ENCODE peak calls at places on chromosomes 3 and 15, in five cellular contexts. C is progenitor cell of endocrine pancreas, J is fibroblast of the aortic adventitia, U is sigmoid colon, D is NB4. G is an unnamed sample.

GRCh38 chr3:141385386-141386079 is 17.2 kb downstream of the ZBTB38 start:
- DNase-seq in D (no peak), C (no peak), U (no peak), J (peak; percentile 58), G (peak; percentile 55)

GRCh38 chr3:114878119-114878839 is 268.8 kb downstream of the ZBTB20 start:
- DNase-seq in U (no peak), J (peak; percentile 20), D (no peak), C (no peak), G (peak; percentile 8)

GRCh38 chr3:139534992-139535879 is 4.3 kb downstream of the RBP1 start:
- DNase-seq in U (peak; percentile 71), J (peak; percentile 97), C (no peak), D (no peak), G (peak; percentile 11)

GRCh38 chr15:41501191-41501917 is 7.7 kb downstream of the ITPKA start:
- DNase-seq in C (no peak), U (no peak), D (peak; percentile 71), J (no peak), G (no peak)

GRCh38 chr3:188037116-188037718 is 116.7 kb upstream of the LPP start:
- DNase-seq in C (no peak), J (peak; percentile 55), D (no peak), U (no peak), G (peak; percentile 48)

GRCh38 chr3:8722808-8723207 is 10.8 kb upstream of the CAV3 start:
- DNase-seq in U (no peak), D (no peak), J (no peak), C (no peak), G (no peak)

GRCh38 chr3:122948398-122948797 is 79.2 kb downstream of the SEMA5B start:
- DNase-seq in D (peak; percentile 11), J (no peak), C (no peak), U (no peak), G (no peak)

GRCh38 chr3:184889312-184889904 is 77.4 kb downstream of the VPS8 start:
- DNase-seq in J (no peak), U (no peak), C (no peak), D (no peak), G (no peak)

GRCh38 chr15:64699767-64700388 is 75.5 kb downstream of the RBPMS2 start:
- DNase-seq in C (no peak), D (no peak), U (no peak), J (peak; percentile 73), G (peak; percentile 39)

GRCh38 chr3:190862209-190863118 is at the start of gene GMNC:
- DNase-seq in C (peak; percentile 57), D (no peak), J (peak; percentile 56), U (peak; percentile 89), G (peak; percentile 54)

GRCh38 chr3:69013256-69014021 is at the start of gene EOGT:
- DNase-seq in U (peak; percentile 94), D (peak; percentile 84), C (peak; percentile 85), J (peak; percentile 78), G (peak; percentile 86)

GRCh38 chr3:94307588-94307987 is 244.7 kb downstream of the NSUN3 start:
- DNase-seq in D (no peak), U (no peak), J (no peak), C (no peak), G (no peak)

GRCh38 chr3:190092250-190092649 is 28.4 kb downstream of the P3H2 start:
- DNase-seq in U (no peak), C (no peak), J (peak; percentile 73), D (peak; percentile 6), G (peak; percentile 70)

GRCh38 chr15:90664650-90665287 is 52.4 kb upstream of the BLM start:
- DNase-seq in D (peak; percentile 80), C (no peak), J (peak; percentile 52), U (peak; percentile 75), G (peak; percentile 50)

GRCh38 chr15:71820127-71820526 is 9.8 kb downstream of the NR2E3 start:
- DNase-seq in C (no peak), U (no peak), D (no peak), J (no peak), G (no peak)

GRCh38 chr3:181694805-181695660 is 16.7 kb upstream of the SOX2 start:
- DNase-seq in D (no peak), U (peak; percentile 78), C (no peak), J (peak; percentile 27), G (no peak)
- TF ChIP-seq CTCF in D (no peak), U (no peak), C (peak; percentile 18), J (peak; percentile 22), G (no peak)

DNA sequence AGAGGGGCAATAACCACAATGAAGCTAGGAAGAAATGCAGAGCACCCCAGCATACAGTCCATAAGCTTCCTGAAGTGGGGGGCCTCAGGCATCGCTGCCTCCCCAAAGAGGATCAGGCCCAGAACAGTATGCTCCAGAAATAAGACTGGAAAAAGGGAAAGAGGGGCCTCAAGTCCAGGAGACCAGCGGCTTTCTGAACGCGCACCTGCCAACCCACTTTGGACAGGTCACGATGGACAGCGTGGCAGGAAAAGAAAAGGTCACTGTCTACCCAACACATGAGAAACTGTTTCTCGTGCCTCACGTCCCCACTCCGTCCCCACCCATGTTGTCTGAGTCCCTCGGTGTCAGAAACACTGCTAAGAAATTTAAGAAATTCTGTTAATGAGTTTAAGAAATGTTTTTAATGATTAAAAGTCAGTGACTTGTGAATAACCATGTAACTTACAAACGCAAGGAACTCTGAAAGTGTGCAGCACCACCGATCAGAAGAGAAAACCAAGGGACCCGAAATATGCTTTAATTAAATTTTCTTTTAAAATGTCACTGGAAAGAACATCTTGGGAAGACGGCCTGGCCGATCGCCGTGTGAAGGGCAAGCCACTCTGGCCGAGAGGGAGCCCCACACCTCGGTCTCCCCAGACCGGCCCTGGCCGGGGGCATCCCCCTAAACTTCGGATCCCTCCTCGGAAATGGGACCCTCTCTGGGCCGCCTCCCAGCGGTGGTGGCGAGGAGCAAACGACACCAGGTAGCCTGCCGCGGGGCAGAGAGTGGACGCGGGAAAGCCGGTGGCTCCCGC is 1.7 kb upstream of the PPARG start:
- DNase-seq in J (peak; percentile 16), C (peak; percentile 33), D (peak; percentile 41), U (no peak), G (no peak)
- TF ChIP-seq CTCF in J (peak; percentile 41), C (peak; percentile 32), D (no peak), U (no peak), G (no peak)

GRCh38 chr3:137304313-137305056 is 346.7 kb downstream of the IL20RB start:
- DNase-seq in D (no peak), C (no peak), U (no peak), J (no peak), G (no peak)
- TF ChIP-seq CTCF in D (no peak), C (no peak), U (no peak), J (no peak), G (no peak)

GRCh38 chr15:84818221-84819131 is 1.3 kb downstream of the ALPK3 start:
- DNase-seq in C (no peak), J (peak; percentile 22), D (no peak), U (no peak), G (no peak)
- TF ChIP-seq CTCF in C (peak; percentile 26), J (peak; percentile 7), D (no peak), U (no peak), G (no peak)

GRCh38 chr3:128665362-128666021 is 14.9 kb upstream of the RPN1 start:
- DNase-seq in J (peak; percentile 17), C (no peak), U (peak; percentile 18), D (peak; percentile 54), G (no peak)
- TF ChIP-seq CTCF in J (peak; percentile 1), C (no peak), U (no peak), D (no peak), G (no peak)

G was measured in AG10803.